ENCODE peak calls at places on chromosomes 4 and X, in five cellular contexts. D is cardiac fibroblast; U is RPMI8226; T is EL; V is activated CD4-positive, alpha-beta T cell treated with anti-CD3 and anti-CD28 coated beads, Interleukin-2, amount 50 U/mL, for 1 hour. C is an unnamed sample.

GRCh38 chr4:54941994-54942552 is 183.3 kb downstream of the KDR start:
- DNase-seq in D (peak), U (no peak), T (no peak), V (peak), C (no peak)

GRCh38 chr4:53128959-53129358 is 236.9 kb downstream of the SCFD2 start:
- DNase-seq in D (peak), U (no peak), T (no peak), V (no peak), C (no peak)

GRCh38 chr4:165873298-165874071 is 448 bp downstream of the TLL1 start:
- DNase-seq in D (peak), U (no peak), T (peak), V (no peak), C (peak)

GRCh38 chrX:1870421-1870820 is 255.6 kb downstream of the ASMT start:
- DNase-seq in D (no peak), U (no peak), T (no peak), V (no peak), C (no peak)

GRCh38 chr4:159142254-159142653 is 39.4 kb downstream of the RAPGEF2 start:
- DNase-seq in D (peak), U (no peak), T (peak), V (no peak), C (no peak)

GRCh38 chrX:134377537-134377936 is 82.4 kb upstream of the HPRT1 start:
- DNase-seq in D (peak), U (peak), T (peak), V (peak), C (no peak)

GRCh38 chr4:173538903-173539445 is 8.9 kb upstream of the HAND2 start:
- DNase-seq in D (peak), U (no peak), T (no peak), V (no peak), C (no peak)

GRCh38 chr4:65670331-65671031 is at the start of gene EPHA5:
- DNase-seq in D (peak), U (peak), T (peak), V (no peak), C (peak)

GRCh38 chrX:40866878-40867277 is 131.5 kb upstream of the MED14 start:
- DNase-seq in D (no peak), U (no peak), T (no peak), V (no peak), C (no peak)

GRCh38 chr4:156195914-156196313 is 242.2 kb upstream of the CTSO start:
- DNase-seq in D (no peak), U (peak), T (no peak), V (no peak), C (no peak)

GRCh38 chr4:155403886-155404285 is 27.1 kb upstream of the MAP9 start:
- DNase-seq in D (peak), U (peak), T (peak), V (no peak), C (no peak)

GRCh38 chrX:40171513-40172168 is 73.9 kb upstream of the BCOR start:
- DNase-seq in D (peak), U (no peak), T (peak), V (no peak), C (peak)